ENCODE peak calls at places on chromosomes 3 and 15, in five cellular contexts. W is sigmoid colon, Y is transverse colon, V is lower leg skin, B is ovary. G is an unnamed sample.

GRCh38 chr15:74432271-74432967 is 1.3 kb downstream of the SEMA7A start:
- DNase-seq in B (no peak), W (no peak), Y (no peak), V (no peak), G (no peak)

GRCh38 chr3:153246805-153247204 is 84.8 kb downstream of the RAP2B start:
- DNase-seq in V (no peak), Y (no peak), B (no peak), W (no peak), G (no peak)

GRCh38 chr3:22732641-22733040 is 470.5 kb upstream of the UBE2E2 start:
- DNase-seq in B (no peak), W (no peak), V (no peak), Y (no peak), G (no peak)

GRCh38 chr15:29045717-29046116 is 159.9 kb downstream of the APBA2 start:
- DNase-seq in Y (no peak), B (no peak), W (no peak), V (no peak), G (no peak)

GRCh38 chr3:16399473-16399872 is 114.0 kb downstream of the RFTN1 start:
- DNase-seq in B (peak; percentile 59), V (no peak), W (no peak), Y (no peak), G (no peak)

GRCh38 chr3:38829404-38829803 is 13.4 kb upstream of the SCN10A start:
- DNase-seq in W (no peak), B (no peak), Y (no peak), V (no peak), G (no peak)

GRCh38 chr15:83709246-83709645 is 55.3 kb downstream of the ADAMTSL3 start:
- DNase-seq in B (no peak), V (no peak), W (no peak), Y (no peak), G (no peak)

GRCh38 chr3:115019900-115020299 is 127.2 kb downstream of the ZBTB20 start:
- DNase-seq in B (no peak), W (peak; percentile 60), Y (no peak), V (peak; percentile 25), G (no peak)

GRCh38 chr15:77592768-77593167 is 39.9 kb downstream of the LINGO1 start:
- DNase-seq in W (no peak), B (no peak), Y (no peak), V (no peak), G (no peak)

GRCh38 chr3:58161435-58162398 is 49.1 kb downstream of the DNASE1L3 start:
- DNase-seq in V (peak; percentile 56), B (peak; percentile 82), Y (peak; percentile 69), W (peak; percentile 91), G (no peak)

GRCh38 chr3:36944641-36945270 is at the start of gene TRANK1:
- DNase-seq in B (peak; percentile 60), Y (peak; percentile 71), V (peak; percentile 63), W (peak; percentile 89), G (peak; percentile 6)

GRCh38 chr3:14410501-14411165 is 8.2 kb downstream of the SLC6A6 start:
- DNase-seq in V (no peak), B (no peak), W (no peak), Y (peak; percentile 33), G (no peak)

GRCh38 chr3:19598870-19599269 is 335.1 kb downstream of the EFHB start:
- DNase-seq in B (no peak), W (no peak), Y (no peak), V (no peak), G (no peak)

GRCh38 chr15:99424978-99425665 is 140.7 kb upstream of the MEF2A start:
- DNase-seq in B (peak; percentile 17), W (peak; percentile 71), V (no peak), Y (no peak), G (no peak)

GRCh38 chr3:127742580-127742979 is 69.8 kb downstream of the ABTB1 start:
- DNase-seq in Y (no peak), V (no peak), W (no peak), B (no peak), G (no peak)

GRCh38 chr3:65632409-65632808 is 406.3 kb downstream of the MAGI1 start:
- DNase-seq in B (no peak), Y (no peak), W (no peak), V (no peak), G (no peak)

GRCh38 chr3:23948761-23949160 is 3.7 kb downstream of the NR1D2 start:
- DNase-seq in W (no peak), Y (no peak), B (no peak), V (no peak), G (no peak)

GRCh38 chr3:23945653-23945902 is 492 bp downstream of the NR1D2 start:
- DNase-seq in Y (no peak), W (no peak), B (no peak), V (no peak), G (no peak)

GRCh38 chr3:23944007-23944760 is 902 bp upstream of the NR1D2 start:
- DNase-seq in Y (no peak), V (no peak), B (no peak), W (no peak), G (no peak)

GRCh38 chr3:23944861-23945652 is at the start of gene NR1D2:
- DNase-seq in V (peak; percentile 68), B (peak; percentile 87), Y (peak; percentile 89), W (peak; percentile 93), G (peak; percentile 33)

DNA sequence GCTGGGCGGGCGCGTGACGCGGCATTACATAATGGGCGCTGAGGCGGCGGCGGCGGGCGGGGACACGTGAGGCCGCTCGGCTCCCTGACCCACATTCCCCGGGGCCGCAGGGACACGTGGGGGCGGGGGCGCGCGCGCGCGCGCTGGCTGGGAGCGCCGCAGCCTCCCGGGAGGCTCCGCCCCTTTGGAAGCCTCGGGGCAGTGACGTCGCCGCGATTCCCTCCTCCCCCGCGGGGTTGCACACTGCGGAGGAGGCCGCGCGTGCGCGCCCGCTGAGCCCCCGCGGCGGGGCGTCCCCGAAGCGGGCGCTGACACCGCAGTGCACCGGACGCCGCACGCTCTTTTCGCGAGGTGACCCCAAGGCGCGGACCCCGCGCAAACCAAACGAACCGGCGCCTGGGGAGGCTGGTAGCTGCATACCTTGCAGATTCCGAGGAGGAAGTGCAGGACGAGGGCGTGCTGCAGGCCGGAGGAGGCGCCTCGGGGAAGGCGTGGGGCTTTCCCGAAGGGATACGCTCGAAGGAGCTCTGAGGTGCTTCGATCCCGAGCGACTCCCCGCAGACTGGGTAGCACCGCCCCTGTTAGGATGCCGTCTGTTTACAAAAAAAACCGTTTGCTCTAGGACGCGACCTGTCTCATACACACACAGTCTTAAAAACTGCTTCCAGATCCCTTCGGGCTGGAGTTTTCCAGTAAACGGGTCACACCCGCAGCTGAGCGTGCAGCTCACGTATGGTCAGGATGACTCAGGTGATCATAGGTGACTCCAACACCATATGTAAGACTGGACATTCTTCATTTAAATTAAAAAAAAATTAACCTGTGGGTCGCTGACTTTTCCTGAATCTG is 1.0 kb downstream of the NR1D2 start:
- DNase-seq in Y (peak; percentile 99), W (peak; percentile 99), B (peak; percentile 100), V (peak; percentile 96), G (peak; percentile 81)
- TF ChIP-seq POLR2A in Y (peak; percentile 77), W (no peak), B (peak; percentile 68), V (no peak), G (no peak)

GRCh38 chr3:194279106-194279505 is 72.0 kb downstream of the CPN2 start:
- DNase-seq in W (peak; percentile 50), V (no peak), Y (peak; percentile 0), B (peak; percentile 21), G (no peak)

GRCh38 chr3:194278186-194278845 is 72.8 kb downstream of the CPN2 start:
- DNase-seq in B (peak; percentile 26), Y (peak; percentile 3), W (peak; percentile 54), V (no peak), G (no peak)

GRCh38 chr3:194276768-194277546 is 74.2 kb downstream of the CPN2 start:
- DNase-seq in B (peak; percentile 75), W (peak; percentile 81), Y (peak; percentile 11), V (no peak), G (no peak)

GRCh38 chr3:194275721-194276120 is 75.4 kb downstream of the CPN2 start:
- DNase-seq in Y (no peak), V (no peak), B (peak; percentile 31), W (peak; percentile 58), G (no peak)

DNA sequence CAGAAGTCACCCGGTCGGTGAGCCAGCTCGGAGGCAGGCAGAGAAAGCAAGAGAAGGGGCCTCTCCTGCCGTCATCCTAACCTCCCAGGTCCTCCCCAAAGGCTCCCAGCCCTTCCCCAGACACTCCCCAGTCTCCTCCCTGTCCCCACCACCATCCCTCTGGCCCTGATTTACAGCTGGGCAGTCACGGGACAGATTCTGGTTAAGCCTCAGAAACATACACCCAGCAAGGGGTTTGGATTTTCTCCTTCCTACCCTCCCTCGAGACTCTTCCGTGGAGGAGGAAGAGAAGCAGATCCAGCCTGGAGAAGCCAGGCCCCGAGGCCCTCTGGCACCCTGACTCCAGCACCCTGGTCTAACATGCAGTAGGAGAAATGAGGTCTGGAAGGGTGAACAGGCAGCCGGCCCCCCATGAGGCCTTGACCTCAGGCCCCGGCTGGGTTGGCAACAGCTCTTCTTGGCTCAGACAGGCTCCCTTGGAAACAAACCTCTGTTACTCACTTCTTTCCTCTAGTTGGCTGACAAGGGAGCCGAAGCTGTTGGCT is 73.5 kb downstream of the CPN2 start:
- DNase-seq in Y (peak; percentile 21), B (peak; percentile 91), W (peak; percentile 90), V (no peak), G (no peak)
- TF ChIP-seq CTCF in Y (no peak), B (no peak), W (no peak), V (no peak), G (no peak)

GRCh38 chr3:49928511-49929017 is 1.0 kb downstream of the MON1A start:
- DNase-seq in Y (peak; percentile 46), B (no peak), W (no peak), V (no peak), G (no peak)

GRCh38 chr3:49927798-49928197 is 1.8 kb downstream of the MON1A start:
- DNase-seq in Y (no peak), V (no peak), B (no peak), W (no peak), G (no peak)

GRCh38 chr3:49930241-49930690 is 655 bp upstream of the MON1A start:
- DNase-seq in Y (no peak), W (no peak), B (no peak), V (no peak), G (no peak)

GRCh38 chr3:49930922-49931321 is 1.3 kb upstream of the MON1A start:
- DNase-seq in W (no peak), V (no peak), B (no peak), Y (peak; percentile 33), G (no peak)

DNA sequence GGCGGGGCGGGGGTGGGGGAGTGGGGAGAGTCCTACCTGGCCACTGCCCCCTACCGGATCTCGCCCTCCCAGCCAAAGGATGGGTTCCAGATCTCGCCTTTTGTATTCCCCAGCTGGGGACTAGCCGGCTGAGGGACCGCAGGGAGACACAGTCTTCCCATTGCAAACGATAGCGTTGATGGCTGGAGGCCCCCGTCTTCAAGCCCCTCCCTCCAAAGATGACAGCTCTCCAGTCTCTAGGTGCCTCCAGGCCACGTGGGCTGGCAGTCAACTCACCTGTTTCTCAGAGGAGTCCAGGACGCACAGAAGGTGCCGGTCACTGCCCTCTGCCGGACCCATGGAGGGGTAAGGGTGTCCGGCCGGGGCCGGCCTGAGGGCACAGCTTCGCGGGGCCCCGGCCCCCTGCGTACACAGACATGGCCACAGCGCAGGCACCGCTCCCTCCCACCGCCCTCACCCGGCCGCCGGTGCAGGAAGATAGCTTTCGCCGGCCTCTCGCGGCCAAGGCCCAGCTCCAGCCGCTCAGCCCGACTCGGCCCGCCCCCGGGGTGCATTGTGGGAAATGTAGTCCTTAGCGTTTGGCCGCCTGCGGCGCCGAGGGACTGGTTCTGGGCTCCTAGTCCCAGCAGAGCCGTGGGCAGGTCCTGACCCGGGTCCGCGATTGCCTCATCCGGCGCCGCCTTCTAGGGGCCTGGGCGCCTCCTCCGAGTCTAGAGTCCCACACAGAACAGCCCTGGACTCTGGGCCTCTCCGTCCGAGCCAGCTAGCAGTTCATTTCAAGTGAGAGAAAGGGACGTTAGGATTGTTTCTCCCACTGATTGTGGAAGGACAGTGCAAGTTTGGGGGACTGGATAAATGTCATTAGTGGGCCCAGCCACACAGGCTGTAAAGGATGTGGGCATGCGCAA is at the start of gene MON1A:
- DNase-seq in V (peak; percentile 93), B (peak; percentile 97), Y (peak; percentile 97), W (peak; percentile 98), G (peak; percentile 43)
- TF ChIP-seq POLR2A in V (no peak), B (peak; percentile 55), Y (peak; percentile 68), W (peak; percentile 46), G (no peak)

GRCh38 chr15:72042865-72043264 is 75.1 kb downstream of the MYO9A start:
- DNase-seq in W (no peak), B (no peak), V (no peak), Y (no peak), G (no peak)
- TF ChIP-seq CTCF in W (no peak), B (no peak), V (no peak), Y (no peak), G (no peak)

G was measured in esophagus squamous epithelium.